ENCODE peak calls at places on chromosomes 7 and 10, in four cellular contexts. V is HCT116, P is K562, H is HepG2. E is an unnamed sample.

GRCh38 chr7:20116869-20117268 is 100.3 kb downstream of the MACC1 start:
- DNase-seq in H (no peak), V (no peak), P (no peak), E (no peak)

GRCh38 chr7:98613601-98614425 is 3.3 kb upstream of the NPTX2 start:
- DNase-seq in P (no peak), H (no peak), V (no peak), E (no peak)

GRCh38 chr10:112366992-112367391 is 6.9 kb upstream of the ACSL5 start:
- DNase-seq in V (no peak), P (no peak), H (no peak), E (no peak)

GRCh38 chr7:43454936-43455518 is 127.9 kb upstream of the STK17A start:
- DNase-seq in V (peak), H (peak), P (peak), E (no peak)

GRCh38 chr10:84337199-84337598 is 8.8 kb downstream of the CCSER2 start:
- DNase-seq in P (no peak), H (no peak), V (no peak), E (no peak)

GRCh38 chr10:101046332-101047238 is 15.2 kb upstream of the KAZALD1 start:
- DNase-seq in V (no peak), H (no peak), P (no peak), E (no peak)

GRCh38 chr10:65891073-65891981 is 1034.5 kb upstream of the LRRTM3 start:
- DNase-seq in H (no peak), P (no peak), V (no peak), E (no peak)

GRCh38 chr10:93594518-93594917 is 6.5 kb downstream of the RBP4 start:
- DNase-seq in H (no peak), P (no peak), V (no peak), E (no peak)

GRCh38 chr10:78570633-78571032 is 498.1 kb upstream of the ZMIZ1 start:
- DNase-seq in H (no peak), V (no peak), P (no peak), E (no peak)

GRCh38 chr7:70870349-70870748 is 261.6 kb upstream of the GALNT17 start:
- DNase-seq in P (no peak), H (no peak), V (no peak), E (no peak)

GRCh38 chr10:88386878-88387773 is 196.0 kb downstream of the RNLS start:
- DNase-seq in P (no peak), H (peak), V (peak), E (no peak)

GRCh38 chr7:87416682-87417587 is 58.5 kb downstream of the ABCB4 start:
- DNase-seq in V (peak), P (peak), H (peak), E (peak)

GRCh38 chr7:138776156-138776833 is 21.5 kb upstream of the TMEM213 start:
- DNase-seq in H (no peak), V (no peak), P (no peak), E (no peak)

GRCh38 chr7:19448091-19448490 is 260.7 kb downstream of the POLR1F start:
- DNase-seq in H (no peak), P (no peak), V (no peak), E (no peak)

GRCh38 chr10:28664369-28664740 is 13.0 kb upstream of the BAMBI start:
- DNase-seq in H (no peak), V (no peak), P (no peak), E (no peak)

GRCh38 chr10:69576334-69577011 is 3.3 kb upstream of the NEUROG3 start:
- DNase-seq in H (no peak), V (no peak), P (no peak), E (no peak)

GRCh38 chr10:49844775-49845561 is 82.8 kb upstream of the OGDHL start:
- DNase-seq in V (no peak), H (peak), P (no peak), E (peak)
- H3K27ac ChIP-seq in V (peak), H (no peak), P (no peak), E (no peak)

DNA sequence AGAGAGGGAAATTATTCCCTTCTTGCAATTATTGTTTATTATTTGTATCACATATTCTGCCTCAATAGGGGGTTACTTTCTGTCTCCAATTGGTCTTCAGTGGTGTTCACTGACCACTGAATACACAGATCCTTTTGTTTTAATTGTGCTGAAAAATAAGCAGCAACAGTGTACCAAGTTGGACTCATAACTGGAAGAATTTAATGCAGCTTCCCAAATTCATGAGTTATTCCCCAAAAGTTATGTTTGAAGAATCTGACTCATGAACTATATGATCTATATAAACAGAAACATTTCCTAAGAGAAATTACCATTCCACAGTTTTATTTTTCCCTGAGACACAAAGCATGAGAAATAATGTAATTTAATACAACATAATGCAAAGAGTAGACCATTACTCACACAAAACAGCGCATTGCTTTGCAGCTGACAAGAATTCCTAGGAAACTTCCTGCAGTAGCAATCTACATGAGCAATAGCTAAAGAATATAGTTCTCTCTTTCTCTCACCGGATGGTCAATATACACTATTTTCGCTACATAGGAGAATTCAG is 479.2 kb downstream of the HTR7 start:
- DNase-seq in P (no peak), H (no peak), V (no peak), E (no peak)
- TF ChIP-seq SIN3A in P (no peak), H (no peak), V (no peak), E (no peak)

GRCh38 chr7:102933763-102934162 is 21.0 kb downstream of the LRRC17 start:
- DNase-seq in H (no peak), P (no peak), V (no peak), E (no peak)
- TF ChIP-seq TCF7L2 in H (no peak), P (no peak), V (no peak), E (no peak)

DNA sequence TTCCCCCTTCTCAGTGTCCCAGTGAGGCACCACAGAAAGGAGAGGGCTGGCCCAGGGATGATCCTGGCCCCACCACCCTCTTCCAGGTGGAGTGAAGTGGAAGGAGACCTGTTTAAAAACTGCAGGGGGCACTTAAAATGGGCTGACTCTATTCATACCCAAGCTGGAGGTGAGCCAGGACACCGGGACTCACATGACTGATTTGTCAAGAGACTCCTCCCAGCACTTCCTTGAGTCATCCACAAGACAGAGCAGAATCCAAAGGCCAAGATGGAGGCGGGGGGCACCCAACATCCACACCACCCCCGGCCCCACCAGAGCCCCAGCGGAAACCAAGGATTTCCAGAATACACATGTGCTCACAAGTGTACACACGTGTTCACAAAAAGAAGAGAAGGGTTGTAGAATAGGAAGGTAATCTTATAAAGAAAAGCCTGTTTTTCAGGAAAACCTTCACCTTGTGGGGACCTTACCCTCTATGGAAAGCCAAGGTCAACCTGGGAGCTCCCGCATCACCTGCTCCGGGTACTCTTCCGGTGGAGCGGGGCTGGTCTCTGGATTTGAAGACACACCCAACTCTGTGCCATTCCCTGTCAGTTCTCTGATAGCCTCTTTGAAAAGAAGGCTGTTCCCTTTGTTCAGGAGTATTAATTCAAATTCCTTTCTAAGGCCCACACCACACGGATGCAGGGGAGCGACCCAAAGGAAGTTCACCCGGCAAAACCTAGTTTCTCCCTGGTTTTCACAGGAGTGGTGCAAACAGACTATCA is 10.9 kb downstream of the CTBP2 start:
- DNase-seq in P (peak), V (peak), H (no peak), E (peak)
- H3K27ac ChIP-seq in P (peak), V (peak), H (no peak), E (peak)

DNA sequence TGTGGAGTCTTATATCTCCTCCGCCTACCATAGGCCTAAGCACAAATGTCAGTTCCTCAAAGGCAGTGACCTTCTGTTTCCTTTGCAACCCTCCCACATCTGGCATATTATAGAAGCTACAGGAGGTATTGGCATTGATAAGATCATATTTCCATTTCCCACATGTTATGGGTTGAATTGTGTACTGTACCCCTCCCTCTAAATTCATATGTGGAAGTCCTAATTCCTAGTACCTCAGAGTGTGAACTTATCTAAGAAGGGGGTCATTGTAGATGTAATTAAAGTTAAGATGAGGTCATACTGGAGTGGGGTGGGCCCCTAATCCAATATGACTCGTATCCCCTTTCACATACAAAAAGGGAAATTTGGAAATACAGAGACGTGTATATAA is 6.0 kb upstream of the LAMB4 start:
- DNase-seq in V (no peak), P (no peak), H (no peak), E (no peak)
- TF ChIP-seq SIN3A in V (no peak), P (no peak), H (no peak), E (no peak)

GRCh38 chr7:1271656-1272055 is 39.0 kb downstream of the UNCX start:
- DNase-seq in P (no peak), H (no peak), V (no peak), E (no peak)

GRCh38 chr7:1275685-1276424 is 43.2 kb downstream of the UNCX start:
- DNase-seq in H (no peak), P (no peak), V (no peak), E (no peak)

GRCh38 chr7:1274121-1274875 is 41.6 kb downstream of the UNCX start:
- DNase-seq in P (no peak), V (no peak), H (no peak), E (no peak)

GRCh38 chr7:1276626-1277175 is 44.0 kb downstream of the UNCX start:
- DNase-seq in V (no peak), P (no peak), H (no peak), E (no peak)

GRCh38 chr7:1274876-1275684 is 42.4 kb downstream of the UNCX start:
- DNase-seq in V (no peak), H (no peak), P (no peak), E (no peak)
- TF ChIP-seq TCF7L2 in V (no peak), H (no peak), P (no peak), E (no peak)

GRCh38 chr7:137295925-137296324 is 47.6 kb downstream of the PTN start:
- DNase-seq in H (no peak), P (no peak), V (no peak), E (no peak)
- H3K27ac ChIP-seq in H (no peak), P (no peak), V (no peak), E (no peak)

E was measured in Panc1.